ENCODE peak calls at places on chromosomes 5 and 9, in nine cellular contexts. A is right lobe of liver, E is Peyer's patch, O is psoas muscle, Y is upper lobe of right lung, M is H9, G is hepatocyte, Q is left lung, J is gastrocnemius medialis. I is an unnamed sample.

GRCh38 chr5:77797133-77797532 is 21.0 kb upstream of the TBCA start:
- DNase-seq in A (no peak), E (no peak), O (no peak), Y (no peak), M (no peak), G (no peak), Q (no peak), J (no peak), I (no peak)

GRCh38 chr9:96048116-96048953 is 172.8 kb downstream of the ERCC6L2 start:
- DNase-seq in A (peak; percentile 54), E (no peak), O (no peak), Y (no peak), M (peak; percentile 44), G (peak; percentile 74), Q (no peak), J (no peak), I (no peak)

GRCh38 chr9:83027153-83027867 is 35.6 kb downstream of the RASEF start:
- DNase-seq in A (no peak), E (no peak), O (no peak), Y (no peak), M (no peak), G (peak; percentile 30), Q (no peak), J (no peak), I (no peak)

GRCh38 chr9:23321049-23321448 is 505.0 kb downstream of the ELAVL2 start:
- DNase-seq in A (peak; percentile 24), E (no peak), O (no peak), Y (no peak), M (no peak), G (no peak), Q (no peak), J (no peak), I (no peak)

GRCh38 chr9:20427359-20427758 is 194.9 kb downstream of the MLLT3 start:
- DNase-seq in A (no peak), E (no peak), O (no peak), Y (no peak), M (no peak), G (no peak), Q (no peak), J (no peak), I (no peak)

GRCh38 chr5:107501965-107502691 is 168.6 kb downstream of the EFNA5 start:
- DNase-seq in A (no peak), E (no peak), O (no peak), Y (no peak), M (no peak), G (no peak), Q (no peak), J (no peak), I (no peak)

GRCh38 chr9:112037281-112038016 is 137.6 kb downstream of the SUSD1 start:
- DNase-seq in A (no peak), E (peak; percentile 79), O (no peak), Y (no peak), M (no peak), G (no peak), Q (no peak), J (no peak), I (no peak)

GRCh38 chr5:79236364-79236969 is 536 bp downstream of the JMY start:
- DNase-seq in A (no peak), E (no peak), O (no peak), Y (peak; percentile 70), M (no peak), G (peak; percentile 65), Q (no peak), J (no peak), I (no peak)

GRCh38 chr9:136332482-136332983 is 5.2 kb downstream of the GPSM1 start:
- DNase-seq in A (no peak), E (no peak), O (no peak), Y (no peak), M (no peak), G (no peak), Q (no peak), J (no peak), I (peak; percentile 4)

GRCh38 chr9:109245300-109245897 is 75.5 kb downstream of the EPB41L4B start:
- DNase-seq in A (no peak), E (no peak), O (no peak), Y (no peak), M (no peak), G (no peak), Q (no peak), J (no peak), I (no peak)

GRCh38 chr5:135553688-135554462 is 18.1 kb upstream of the NEUROG1 start:
- DNase-seq in A (no peak), E (peak; percentile 61), O (no peak), Y (no peak), M (peak; percentile 76), G (peak; percentile 73), Q (no peak), J (no peak), I (no peak)

GRCh38 chr9:100111235-100111634 is 12.2 kb downstream of the INVS start:
- DNase-seq in A (peak; percentile 87), E (peak; percentile 73), O (peak; percentile 97), Y (peak; percentile 82), M (no peak), G (peak; percentile 50), Q (peak; percentile 76), J (peak; percentile 92), I (peak; percentile 83)

GRCh38 chr9:124735121-124735520 is 36.0 kb downstream of the NR6A1 start:
- DNase-seq in A (no peak), E (no peak), O (no peak), Y (no peak), M (no peak), G (no peak), Q (no peak), J (no peak), I (no peak)

GRCh38 chr5:14417232-14417730 is 164.3 kb upstream of the OTULINL start:
- DNase-seq in A (no peak), E (no peak), O (no peak), Y (no peak), M (peak; percentile 65), G (no peak), Q (no peak), J (no peak), I (no peak)

GRCh38 chr9:93192721-93193372 is 8.9 kb downstream of the WNK2 start:
- DNase-seq in A (no peak), E (no peak), O (peak; percentile 8), Y (no peak), M (no peak), G (no peak), Q (no peak), J (no peak), I (no peak)

GRCh38 chr9:35827486-35827885 is 1.0 kb downstream of the FAM221B start:
- DNase-seq in A (no peak), E (no peak), O (no peak), Y (no peak), M (no peak), G (no peak), Q (no peak), J (no peak), I (no peak)

DNA sequence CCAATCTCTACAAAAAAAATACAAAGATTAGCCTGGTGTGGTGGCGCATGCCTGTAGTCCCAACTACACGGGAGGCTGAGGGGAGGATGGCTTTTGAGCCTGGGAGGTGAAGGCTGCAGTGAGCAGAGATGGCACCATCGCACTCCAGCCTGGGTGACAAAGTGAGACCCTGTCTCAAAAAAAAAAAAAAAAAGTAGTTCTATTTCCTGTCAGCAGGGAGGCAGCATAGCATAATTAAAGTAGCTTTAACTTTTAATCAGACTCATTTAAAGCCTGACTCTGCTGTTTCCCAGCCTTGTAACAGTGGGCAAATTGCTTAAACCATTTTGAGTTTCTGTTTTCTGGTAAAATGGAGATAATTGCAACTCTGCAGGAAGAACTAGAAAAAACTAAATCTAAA is 31.2 kb downstream of the CNOT6 start:
- DNase-seq in A (no peak), E (no peak), O (no peak), Y (peak; percentile 28), M (no peak), G (no peak), Q (no peak), J (no peak), I (no peak)
- H3K27me3 ChIP-seq in A (no peaks in the 10 kb centered on the region), E (no peaks in the 10 kb centered on the region), O (no peaks in the 10 kb centered on the region), Y (no peaks in the 10 kb centered on the region), M (no peaks in the 10 kb centered on the region), G (no peaks in the 10 kb centered on the region), Q (no peaks in the 10 kb centered on the region), J (no peaks in the 10 kb centered on the region), I (no peaks in the 10 kb centered on the region)

GRCh38 chr9:18495065-18495464 is 21.1 kb downstream of the ADAMTSL1 start:
- DNase-seq in A (no peak), E (no peak), O (no peak), Y (no peak), M (no peak), G (no peak), Q (no peak), J (no peak), I (no peak)
- TF ChIP-seq CTCF in A (no peak), E (no peak), O (no peak), Y (no peak), M (no peak), G (no peak), Q (no peak), J (no peak), I (no peak)

DNA sequence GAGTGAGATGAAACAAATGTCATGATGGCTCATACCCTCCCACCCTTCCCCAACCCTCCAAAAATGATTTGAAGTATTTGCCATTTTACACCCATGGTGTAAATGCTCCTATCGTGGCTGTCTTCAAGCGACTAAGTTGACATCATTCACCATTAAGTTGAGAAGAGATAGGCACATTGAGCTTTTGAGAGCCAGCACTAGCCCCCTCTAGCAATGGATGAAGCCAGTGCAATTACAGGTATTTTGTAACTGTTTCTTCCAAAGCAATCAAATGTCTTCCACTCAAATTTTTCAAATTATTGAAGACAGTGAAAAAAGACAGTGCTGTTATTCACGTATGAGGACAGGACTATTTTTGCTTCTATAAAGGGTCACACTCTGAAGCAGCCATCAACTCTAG is 371.5 kb upstream of the KLF4 start:
- DNase-seq in A (no peak), E (no peak), O (no peak), Y (no peak), M (no peak), G (no peak), Q (no peak), J (no peak), I (no peak)
- H3K4me1 ChIP-seq in A (no peaks in the 10 kb centered on the region), E (no peaks in the 10 kb centered on the region), O (no peaks in the 10 kb centered on the region), Y (peaks cover 6% of the 10 kb centered on the region), M (no peaks in the 10 kb centered on the region), G (no peaks in the 10 kb centered on the region), Q (no peaks in the 10 kb centered on the region), J (no peaks in the 10 kb centered on the region), I (no peaks in the 10 kb centered on the region)

GRCh38 chr5:2335156-2335555 is 416.3 kb downstream of the IRX2 start:
- DNase-seq in A (no peak), E (no peak), O (no peak), Y (no peak), M (no peak), G (no peak), Q (no peak), J (no peak), I (no peak)

GRCh38 chr5:2334686-2335085 is 416.8 kb downstream of the IRX2 start:
- DNase-seq in A (no peak), E (no peak), O (no peak), Y (no peak), M (no peak), G (peak; percentile 39), Q (no peak), J (no peak), I (no peak)

GRCh38 chr5:2335727-2336515 is 415.6 kb downstream of the IRX2 start:
- DNase-seq in A (no peak), E (no peak), O (no peak), Y (no peak), M (no peak), G (no peak), Q (no peak), J (no peak), I (no peak)

DNA sequence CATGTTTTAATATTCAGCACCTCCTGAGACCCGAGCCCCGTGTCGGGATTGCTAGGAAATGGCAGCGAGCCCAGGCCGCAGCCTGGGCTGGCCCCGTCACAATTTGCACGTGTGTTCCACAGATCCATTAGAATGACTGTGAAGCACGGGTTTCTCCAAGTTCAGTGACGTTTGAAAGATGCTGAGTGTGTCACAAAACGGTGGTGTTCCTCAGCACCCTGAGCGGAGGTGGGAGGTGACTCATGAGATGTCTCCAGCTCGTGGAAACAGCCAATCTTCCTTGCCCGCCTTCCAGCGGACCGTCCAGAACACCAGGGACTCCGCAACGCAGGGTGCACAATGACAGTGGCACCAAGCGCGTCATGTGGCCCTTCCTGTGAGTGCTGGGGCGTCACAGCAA is 412.8 kb downstream of the IRX2 start:
- DNase-seq in A (no peak), E (no peak), O (no peak), Y (no peak), M (no peak), G (no peak), Q (no peak), J (no peak), I (no peak)
- H3K27me3 ChIP-seq in A (no peaks in the 10 kb centered on the region), E (no peaks in the 10 kb centered on the region), O (no peaks in the 10 kb centered on the region), Y (no peaks in the 10 kb centered on the region), M (no peaks in the 10 kb centered on the region), G (no peaks in the 10 kb centered on the region), Q (peaks cover 18% of the 10 kb centered on the region), J (no peaks in the 10 kb centered on the region), I (no peaks in the 10 kb centered on the region)

I was measured in heart right ventricle.